ENCODE peak calls at places on chromosomes 3 and 15, in nine cellular contexts. N, O, S, Y, K, R, G, U and Z are unnamed samples.

GRCh38 chr3:170740285-170740684 is 129.7 kb downstream of the RPL22L1 start:
- DNase-seq in N (no peak), O (no peak), S (no peak), Y (no peak), K (no peak), R (no peak), G (no peak), U (no peak), Z (no peak)

GRCh38 chr3:102174832-102175374 is 259.9 kb upstream of the ZPLD1 start:
- DNase-seq in N (no peak), O (peak), S (no peak), Y (no peak), K (no peak), R (no peak), G (no peak), U (no peak), Z (no peak)

GRCh38 chr3:194205675-194206133 is 69.8 kb downstream of the HES1 start:
- DNase-seq in N (no peak), O (peak), S (no peak), Y (no peak), K (peak), R (no peak), G (peak), U (no peak), Z (no peak)

GRCh38 chr3:60365360-60365759 is 885.9 kb downstream of the FHIT start:
- DNase-seq in N (no peak), O (no peak), S (no peak), Y (no peak), K (no peak), R (no peak), G (no peak), U (no peak), Z (peak)

GRCh38 chr15:59722032-59722431 is 32.9 kb upstream of the BNIP2 start:
- DNase-seq in N (no peak), O (no peak), S (no peak), Y (no peak), K (no peak), R (no peak), G (no peak), U (no peak), Z (no peak)

GRCh38 chr3:100864471-100865268 is 128.6 kb downstream of the ABI3BP start:
- DNase-seq in N (no peak), O (no peak), S (no peak), Y (no peak), K (no peak), R (no peak), G (no peak), U (no peak), Z (no peak)

GRCh38 chr3:28699283-28699682 is 350.7 kb upstream of the AZI2 start:
- DNase-seq in N (peak), O (peak), S (no peak), Y (no peak), K (peak), R (no peak), G (no peak), U (no peak), Z (peak)

GRCh38 chr3:171055336-171056178 is 29.0 kb upstream of the SLC2A2 start:
- DNase-seq in N (no peak), O (no peak), S (no peak), Y (no peak), K (peak), R (no peak), G (no peak), U (no peak), Z (no peak)

GRCh38 chr3:168847293-168847883 is 751.7 kb upstream of the GOLIM4 start:
- DNase-seq in N (peak), O (peak), S (no peak), Y (no peak), K (peak), R (no peak), G (no peak), U (no peak), Z (peak)

GRCh38 chr3:184155644-184156521 is 706 bp downstream of the DVL3 start:
- DNase-seq in N (peak), O (peak), S (no peak), Y (peak), K (peak), R (no peak), G (peak), U (no peak), Z (peak)

GRCh38 chr15:69026355-69026754 is 11.9 kb downstream of the NOX5 start:
- DNase-seq in N (no peak), O (no peak), S (no peak), Y (no peak), K (no peak), R (no peak), G (no peak), U (no peak), Z (no peak)